ENCODE peak calls at places on chromosomes 4 and X, in nine cellular contexts. One of them, this sample, is unnamed.

GRCh38 chrX:44244008-44244407 is 99.5 kb downstream of the EFHC2 start:
- DNase-seq in RWPE1: peak
- DNase-seq in neural crest cell: no peak
- DNase-seq in AG08395: peak
- DNase-seq in thyroid gland: no peak
- DNase-seq in stimulated activated CD4-positive, alpha-beta T cell treated with anti-CD3 and anti-CD28 coated beads, Interleukin-1b, Interleukin-23, amount 100 ng/mL, for 24 hours: no peak
- DNase-seq in body of pancreas: no peak
- DNase-seq in AG08396: peak
- DNase-seq in B cell: no peak
- DNase-seq in this sample: no peak

GRCh38 chrX:19624754-19625153 is 109.4 kb upstream of the MAP3K15 start:
- DNase-seq in RWPE1: no peak
- DNase-seq in neural crest cell: no peak
- DNase-seq in AG08395: no peak
- DNase-seq in thyroid gland: no peak
- DNase-seq in stimulated activated CD4-positive, alpha-beta T cell treated with anti-CD3 and anti-CD28 coated beads, Interleukin-1b, Interleukin-23, amount 100 ng/mL, for 24 hours: no peak
- DNase-seq in body of pancreas: no peak
- DNase-seq in AG08396: no peak
- DNase-seq in B cell: no peak
- DNase-seq in this sample: no peak

GRCh38 chr4:90349632-90350031 is 222.4 kb downstream of the CCSER1 start:
- DNase-seq in RWPE1: no peak
- DNase-seq in neural crest cell: no peak
- DNase-seq in AG08395: no peak
- DNase-seq in thyroid gland: no peak
- DNase-seq in stimulated activated CD4-positive, alpha-beta T cell treated with anti-CD3 and anti-CD28 coated beads, Interleukin-1b, Interleukin-23, amount 100 ng/mL, for 24 hours: no peak
- DNase-seq in body of pancreas: no peak
- DNase-seq in AG08396: no peak
- DNase-seq in B cell: no peak
- DNase-seq in this sample: no peak

GRCh38 chr4:140777894-140778293 is 21.7 kb upstream of the TBC1D9 start:
- DNase-seq in RWPE1: no peak
- DNase-seq in neural crest cell: no peak
- DNase-seq in AG08395: no peak
- DNase-seq in thyroid gland: no peak
- DNase-seq in stimulated activated CD4-positive, alpha-beta T cell treated with anti-CD3 and anti-CD28 coated beads, Interleukin-1b, Interleukin-23, amount 100 ng/mL, for 24 hours: no peak
- DNase-seq in body of pancreas: no peak
- DNase-seq in AG08396: no peak
- DNase-seq in B cell: no peak
- DNase-seq in this sample: no peak

GRCh38 chrX:22097295-22097694 is 65.2 kb downstream of the PHEX start:
- DNase-seq in RWPE1: peak
- DNase-seq in neural crest cell: no peak
- DNase-seq in AG08395: peak
- DNase-seq in thyroid gland: no peak
- DNase-seq in stimulated activated CD4-positive, alpha-beta T cell treated with anti-CD3 and anti-CD28 coated beads, Interleukin-1b, Interleukin-23, amount 100 ng/mL, for 24 hours: no peak
- DNase-seq in body of pancreas: no peak
- DNase-seq in AG08396: no peak
- DNase-seq in B cell: no peak
- DNase-seq in this sample: no peak

GRCh38 chrX:72125331-72126047 is 6.2 kb downstream of the RTL5 start:
- DNase-seq in RWPE1: no peak
- DNase-seq in neural crest cell: no peak
- DNase-seq in AG08395: no peak
- DNase-seq in thyroid gland: peak
- DNase-seq in stimulated activated CD4-positive, alpha-beta T cell treated with anti-CD3 and anti-CD28 coated beads, Interleukin-1b, Interleukin-23, amount 100 ng/mL, for 24 hours: no peak
- DNase-seq in body of pancreas: no peak
- DNase-seq in AG08396: no peak
- DNase-seq in B cell: no peak
- DNase-seq in this sample: no peak

GRCh38 chr4:89754531-89754930 is 82.4 kb downstream of the SNCA start:
- DNase-seq in RWPE1: no peak
- DNase-seq in neural crest cell: no peak
- DNase-seq in AG08395: no peak
- DNase-seq in thyroid gland: no peak
- DNase-seq in stimulated activated CD4-positive, alpha-beta T cell treated with anti-CD3 and anti-CD28 coated beads, Interleukin-1b, Interleukin-23, amount 100 ng/mL, for 24 hours: no peak
- DNase-seq in body of pancreas: no peak
- DNase-seq in AG08396: no peak
- DNase-seq in B cell: no peak
- DNase-seq in this sample: no peak

GRCh38 chr4:7150083-7150635 is 42.2 kb upstream of the SORCS2 start:
- DNase-seq in RWPE1: no peak
- DNase-seq in neural crest cell: no peak
- DNase-seq in AG08395: no peak
- DNase-seq in thyroid gland: no peak
- DNase-seq in stimulated activated CD4-positive, alpha-beta T cell treated with anti-CD3 and anti-CD28 coated beads, Interleukin-1b, Interleukin-23, amount 100 ng/mL, for 24 hours: no peak
- DNase-seq in body of pancreas: no peak
- DNase-seq in AG08396: no peak
- DNase-seq in B cell: no peak
- DNase-seq in this sample: no peak

GRCh38 chr4:2863649-2864048 is 20.0 kb downstream of the ADD1 start:
- DNase-seq in RWPE1: no peak
- DNase-seq in neural crest cell: no peak
- DNase-seq in AG08395: no peak
- DNase-seq in thyroid gland: no peak
- DNase-seq in stimulated activated CD4-positive, alpha-beta T cell treated with anti-CD3 and anti-CD28 coated beads, Interleukin-1b, Interleukin-23, amount 100 ng/mL, for 24 hours: no peak
- DNase-seq in body of pancreas: no peak
- DNase-seq in AG08396: no peak
- DNase-seq in B cell: no peak
- DNase-seq in this sample: no peak